ENCODE peak calls at places on chromosome 12, in four cellular contexts. R is lung, M is endothelial cell of umbilical vein, H is Peyer's patch. O is an unnamed sample.

GRCh38 chr12:90945070-90945649 is 9.8 kb downstream of the CCER1 start:
- DNase-seq in R (no peak), M (peak; percentile 24), H (no peak), O (no peak)

GRCh38 chr12:3218150-3218845 is 141.1 kb downstream of the TSPAN9 start:
- DNase-seq in R (peak; percentile 38), M (peak; percentile 88), H (peak; percentile 71), O (peak; percentile 83)

GRCh38 chr12:108156717-108157116 is 27.6 kb downstream of the WSCD2 start:
- DNase-seq in R (no peak), M (no peak), H (no peak), O (no peak)

GRCh38 chr12:44031472-44032185 is 195.7 kb downstream of the TMEM117 start:
- DNase-seq in R (no peak), M (no peak), H (no peak), O (no peak)

GRCh38 chr12:6613015-6613775 is 6.0 kb upstream of the CHD4 start:
- DNase-seq in R (peak; percentile 70), M (peak; percentile 28), H (peak; percentile 85), O (peak; percentile 85)

GRCh38 chr12:57611116-57611809 is at the start of gene ARHGEF25:
- DNase-seq in R (peak; percentile 41), M (peak; percentile 24), H (peak; percentile 76), O (no peak)

GRCh38 chr12:87815738-87816137 is 213.5 kb downstream of the C12orf50 start:
- DNase-seq in R (no peak), M (no peak), H (peak; percentile 46), O (no peak)

GRCh38 chr12:104454997-104455396 is 1.8 kb upstream of the CHST11 start:
- DNase-seq in R (no peak), M (peak; percentile 33), H (no peak), O (peak; percentile 76)

GRCh38 chr12:1695836-1696670 is 5.2 kb downstream of the ADIPOR2 start:
- DNase-seq in R (no peak), M (peak; percentile 39), H (no peak), O (no peak)

GRCh38 chr12:13203028-13203922 is 6.7 kb downstream of the EMP1 start:
- DNase-seq in R (no peak), M (peak; percentile 46), H (no peak), O (no peak)

GRCh38 chr12:26276709-26277108 is 81.3 kb downstream of the SSPN start:
- DNase-seq in R (no peak), M (no peak), H (no peak), O (no peak)

GRCh38 chr12:3752741-3753486 is at the start of gene CRACR2A:
- DNase-seq in R (peak; percentile 51), M (peak; percentile 75), H (peak; percentile 89), O (no peak)

GRCh38 chr12:20264608-20265114 is 103.7 kb upstream of the PDE3A start:
- DNase-seq in R (no peak), M (no peak), H (no peak), O (no peak)

GRCh38 chr12:78096909-78097597 is 266.4 kb downstream of the NAV3 start:
- DNase-seq in R (no peak), M (peak; percentile 19), H (no peak), O (no peak)

GRCh38 chr12:89889051-89889450 is 180.4 kb upstream of the ATP2B1 start:
- DNase-seq in R (no peak), M (no peak), H (no peak), O (no peak)

GRCh38 chr12:84793558-84794367 is 118.8 kb downstream of the SLC6A15 start:
- DNase-seq in R (no peak), M (no peak), H (no peak), O (no peak)

GRCh38 chr12:51915003-51915625 is 7.8 kb downstream of the ACVRL1 start:
- DNase-seq in R (no peak), M (no peak), H (peak; percentile 44), O (no peak)

GRCh38 chr12:51914034-51914923 is 7.0 kb downstream of the ACVRL1 start:
- DNase-seq in R (no peak), M (no peak), H (peak; percentile 45), O (no peak)

GRCh38 chr12:51911307-51911706 is 4.0 kb downstream of the ACVRL1 start:
- DNase-seq in R (no peak), M (peak; percentile 36), H (peak; percentile 45), O (no peak)

GRCh38 chr12:51911788-51912711 is 4.7 kb downstream of the ACVRL1 start:
- DNase-seq in R (peak; percentile 56), M (peak; percentile 86), H (peak; percentile 51), O (no peak)

DNA sequence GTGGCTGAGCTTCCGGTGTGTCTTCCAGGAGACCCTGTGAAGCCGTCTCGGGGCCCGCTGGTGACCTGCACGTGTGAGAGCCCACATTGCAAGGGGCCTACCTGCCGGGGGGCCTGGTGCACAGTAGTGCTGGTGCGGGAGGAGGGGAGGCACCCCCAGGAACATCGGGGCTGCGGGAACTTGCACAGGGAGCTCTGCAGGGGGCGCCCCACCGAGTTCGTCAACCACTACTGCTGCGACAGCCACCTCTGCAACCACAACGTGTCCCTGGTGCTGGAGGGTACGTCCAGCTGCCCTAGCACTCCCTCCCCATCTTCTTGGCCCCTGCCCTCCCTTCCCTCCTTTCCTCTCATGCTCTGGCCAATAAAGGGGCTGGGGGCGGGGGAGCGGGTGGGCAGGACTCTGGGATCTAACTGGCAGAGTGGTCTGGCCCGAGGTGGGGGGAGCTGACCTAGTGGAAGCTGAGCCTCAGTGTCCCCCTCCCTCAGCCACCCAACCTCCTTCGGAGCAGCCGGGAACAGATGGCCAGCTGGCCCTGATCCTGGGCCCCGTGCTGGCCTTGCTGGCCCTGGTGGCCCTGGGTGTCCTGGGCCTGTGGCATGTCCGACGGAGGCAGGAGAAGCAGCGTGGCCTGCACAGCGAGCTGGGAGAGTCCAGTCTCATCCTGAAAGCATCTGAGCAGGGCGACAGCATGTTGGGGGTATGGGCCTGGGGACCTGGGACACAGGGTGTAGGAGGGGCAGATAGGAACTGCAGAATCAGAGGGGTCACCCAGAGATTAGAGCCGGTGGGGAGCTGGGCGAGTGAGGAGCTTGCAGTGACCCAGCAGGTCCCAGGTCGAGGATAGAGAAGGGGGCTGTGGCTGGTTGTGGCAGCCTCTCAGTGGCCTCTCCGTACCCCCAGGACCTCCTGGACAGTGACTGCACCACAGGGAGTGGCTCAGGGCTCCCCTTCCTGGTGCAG is 6.0 kb downstream of the ACVRL1 start:
- DNase-seq in R (no peak), M (no peak), H (peak; percentile 42), O (no peak)
- TF ChIP-seq CTCF in R (no peak), M (peak; percentile 45), H (no peak), O (no peak)

GRCh38 chr12:132787877-132788276 is 26.2 kb upstream of the ANKLE2 start:
- DNase-seq in R (no peak), M (no peak), H (no peak), O (no peak)

GRCh38 chr12:132789099-132789471 is 27.5 kb upstream of the ANKLE2 start:
- DNase-seq in R (no peak), M (no peak), H (no peak), O (no peak)

GRCh38 chr12:132784580-132784979 is 22.9 kb upstream of the ANKLE2 start:
- DNase-seq in R (no peak), M (no peak), H (no peak), O (no peak)

GRCh38 chr12:132786192-132786591 is 24.6 kb upstream of the ANKLE2 start:
- DNase-seq in R (no peak), M (no peak), H (no peak), O (no peak)

GRCh38 chr12:132788375-132789098 is 26.9 kb upstream of the ANKLE2 start:
- DNase-seq in R (no peak), M (no peak), H (no peak), O (no peak)
- H3K36me3 ChIP-seq in R (peaks cover 64% of the 10 kb centered on the region), M (peaks cover 55% of the 10 kb centered on the region), H (peaks cover 78% of the 10 kb centered on the region), O (peaks cover 49% of the 10 kb centered on the region)

DNA sequence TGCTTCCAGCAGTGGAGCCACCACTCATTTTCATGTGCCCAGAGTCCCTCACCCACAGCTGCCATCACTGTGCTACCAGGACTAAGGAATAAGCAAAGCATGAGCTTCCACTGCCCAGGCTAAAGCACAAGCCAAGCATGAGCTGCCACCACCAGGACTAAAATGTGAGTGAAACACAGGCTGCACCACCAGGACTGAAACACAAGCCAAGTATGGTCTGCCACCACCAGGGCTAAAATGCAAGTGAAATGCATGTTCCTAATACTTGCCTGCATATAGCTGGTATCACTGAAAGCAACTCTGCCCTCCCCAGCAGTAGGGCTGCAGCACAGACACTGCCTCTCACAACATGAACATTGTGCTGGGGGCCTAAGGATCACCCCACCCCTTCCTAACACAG is 30.0 kb downstream of the CEP83 start:
- DNase-seq in R (no peak), M (no peak), H (no peak), O (no peak)
- TF ChIP-seq CTCF in R (no peak), M (no peak), H (no peak), O (no peak)

GRCh38 chr12:53169644-53170043 is 10.9 kb upstream of the ZNF740 start:
- DNase-seq in R (no peak), M (no peak), H (no peak), O (no peak)
- H3K36me3 ChIP-seq in R (peaks cover 14% of the 10 kb centered on the region), M (peaks cover 7% of the 10 kb centered on the region), H (peaks cover 18% of the 10 kb centered on the region), O (no peaks in the 10 kb centered on the region)

DNA sequence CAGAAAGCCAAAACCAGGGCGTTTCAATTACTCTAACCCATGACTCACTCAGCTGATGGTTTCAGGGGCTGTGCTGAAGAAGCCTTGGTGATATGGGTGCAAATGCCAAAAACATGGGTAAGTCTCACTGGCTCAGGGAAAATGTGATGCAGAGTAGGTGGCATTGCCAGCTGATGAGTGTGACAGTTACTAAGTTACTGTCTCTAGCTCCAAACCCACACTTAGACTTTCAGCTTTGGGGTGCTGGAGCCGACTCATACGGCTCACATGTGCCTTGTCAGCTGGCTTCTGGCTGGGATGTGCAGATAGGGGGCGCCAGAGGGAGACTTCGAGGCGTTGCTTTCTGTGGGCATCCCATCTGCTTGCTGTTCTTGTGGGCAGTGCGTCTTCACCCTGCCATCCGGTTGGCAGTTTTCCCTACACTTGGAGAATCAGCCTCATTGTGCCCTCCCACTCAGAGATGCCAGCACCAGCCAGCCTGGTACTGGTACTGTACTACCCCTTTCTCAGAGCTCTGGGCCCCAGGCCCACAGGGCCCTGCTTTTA is 11.1 kb upstream of the KRT7 start:
- DNase-seq in R (no peak), M (peak; percentile 44), H (peak; percentile 68), O (peak; percentile 60)
- TF ChIP-seq CTCF in R (peak; percentile 8), M (peak; percentile 70), H (no peak), O (peak; percentile 60)

DNA sequence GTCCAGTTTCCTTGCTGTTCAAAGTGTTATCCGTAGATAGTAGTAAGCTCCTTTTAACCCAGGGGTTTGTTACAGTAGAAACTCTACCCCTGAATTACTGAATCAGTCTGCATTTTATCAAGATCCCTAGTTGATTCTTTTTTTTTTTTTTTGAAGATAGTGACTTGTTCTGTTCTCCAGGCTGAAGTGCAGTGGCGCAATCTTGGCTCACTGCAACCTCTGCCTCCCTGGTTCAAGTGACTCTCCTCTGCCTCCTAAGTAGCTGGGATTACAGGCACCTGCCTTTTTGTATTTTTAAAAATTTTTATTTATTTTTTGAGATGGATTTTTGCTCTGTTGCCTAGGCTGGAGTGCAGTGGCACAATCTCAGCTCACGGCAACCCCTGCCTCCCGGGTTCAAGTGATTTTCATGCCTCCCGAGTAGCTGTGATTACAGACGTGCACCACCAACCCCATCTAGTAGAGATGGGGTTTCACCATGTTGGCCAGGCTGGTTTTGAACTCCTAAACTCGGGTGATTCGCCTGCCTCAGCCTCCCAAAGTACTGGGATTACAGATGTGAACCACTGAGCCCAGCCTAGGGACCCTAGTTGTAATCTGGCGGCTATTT is 10.5 kb downstream of the LARP4 start:
- DNase-seq in R (peak; percentile 65), M (no peak), H (no peak), O (no peak)
- H3K36me3 ChIP-seq in R (peaks cover 1% of the 10 kb centered on the region), M (no peaks in the 10 kb centered on the region), H (peaks cover 4% of the 10 kb centered on the region), O (peaks cover 14% of the 10 kb centered on the region)

GRCh38 chr12:109842021-109842420 is 8.8 kb upstream of the TRPV4 start:
- DNase-seq in R (no peak), M (no peak), H (no peak), O (no peak)
- TF ChIP-seq CTCF in R (no peak), M (no peak), H (no peak), O (peak; percentile 7)